ENCODE peak calls at places on chromosomes 2 and 18, in four cellular contexts. S, Z, E and M are unnamed samples.
A peak's percentile ranks its signal among the peaks of the same experiment; 100 is the strongest.

GRCh38 chr2:105744909-105745853 is at the start of gene NCK2:
- DNase-seq in E (no peak), S (peak; percentile 40), Z (peak; percentile 62), M (peak; percentile 45)

GRCh38 chr18:45007531-45007930 is 326.8 kb downstream of the SETBP1 start:
- DNase-seq in Z (no peak), S (peak; percentile 15), E (no peak), M (no peak)

GRCh38 chr2:110126926-110127325 is 11.3 kb upstream of the MALL start:
- DNase-seq in Z (no peak), S (no peak), E (no peak), M (no peak)

GRCh38 chr2:158598856-158599517 is 142.2 kb downstream of the PKP4 start:
- DNase-seq in S (peak; percentile 13), E (no peak), Z (no peak), M (no peak)

GRCh38 chr2:109475531-109476210 is 138.1 kb downstream of the SEPTIN10 start:
- DNase-seq in Z (no peak), E (no peak), S (peak; percentile 66), M (no peak)

GRCh38 chr2:70855679-70856078 is 20.1 kb upstream of the CD207 start:
- DNase-seq in S (no peak), Z (no peak), E (no peak), M (no peak)

GRCh38 chr2:25443766-25444165 is 102.0 kb upstream of the DNMT3A start:
- DNase-seq in S (no peak), E (no peak), Z (no peak), M (no peak)

GRCh38 chr2:235614900-235615712 is 121.3 kb downstream of the AGAP1 start:
- DNase-seq in Z (no peak), E (peak; percentile 61), S (peak; percentile 48), M (no peak)

GRCh38 chr2:88201811-88202169 is 31.6 kb downstream of the THNSL2 start:
- DNase-seq in S (no peak), Z (no peak), E (no peak), M (no peak)

GRCh38 chr2:160246356-160246755 is 46.3 kb upstream of the ITGB6 start:
- DNase-seq in E (peak; percentile 16), S (peak; percentile 48), Z (no peak), M (no peak)

GRCh38 chr18:31268985-31269406 is 49.0 kb upstream of the DSG1 start:
- DNase-seq in E (no peak), Z (no peak), S (no peak), M (no peak)

GRCh38 chr18:59918320-59918755 is 18.5 kb downstream of the PMAIP1 start:
- DNase-seq in Z (peak; percentile 17), E (no peak), S (peak; percentile 79), M (no peak)

GRCh38 chr2:157628532-157629415 is at the start of gene ACVR1C:
- DNase-seq in S (peak; percentile 54), E (no peak), Z (peak; percentile 79), M (peak; percentile 79)

GRCh38 chr2:94986392-94986963 is 39.0 kb upstream of the MAL start:
- DNase-seq in Z (peak; percentile 72), E (peak; percentile 38), S (peak; percentile 64), M (peak; percentile 47)

GRCh38 chr2:86661333-86661732 is 37.7 kb upstream of the RNF103 start:
- DNase-seq in S (peak; percentile 6), E (no peak), Z (no peak), M (no peak)

GRCh38 chr2:65796259-65796658 is 363.9 kb upstream of the SPRED2 start:
- DNase-seq in Z (no peak), E (no peak), S (no peak), M (no peak)

GRCh38 chr2:42337846-42338566 is 23.0 kb downstream of the COX7A2L start:
- DNase-seq in Z (no peak), E (no peak), S (no peak), M (no peak)

GRCh38 chr2:42340938-42341636 is 19.9 kb downstream of the COX7A2L start:
- DNase-seq in Z (no peak), S (no peak), E (no peak), M (no peak)

GRCh38 chr2:42338567-42339190 is 22.3 kb downstream of the COX7A2L start:
- DNase-seq in Z (no peak), E (no peak), S (no peak), M (no peak)

GRCh38 chr2:42340045-42340937 is 20.7 kb downstream of the COX7A2L start:
- DNase-seq in E (no peak), Z (peak; percentile 19), S (no peak), M (no peak)

DNA sequence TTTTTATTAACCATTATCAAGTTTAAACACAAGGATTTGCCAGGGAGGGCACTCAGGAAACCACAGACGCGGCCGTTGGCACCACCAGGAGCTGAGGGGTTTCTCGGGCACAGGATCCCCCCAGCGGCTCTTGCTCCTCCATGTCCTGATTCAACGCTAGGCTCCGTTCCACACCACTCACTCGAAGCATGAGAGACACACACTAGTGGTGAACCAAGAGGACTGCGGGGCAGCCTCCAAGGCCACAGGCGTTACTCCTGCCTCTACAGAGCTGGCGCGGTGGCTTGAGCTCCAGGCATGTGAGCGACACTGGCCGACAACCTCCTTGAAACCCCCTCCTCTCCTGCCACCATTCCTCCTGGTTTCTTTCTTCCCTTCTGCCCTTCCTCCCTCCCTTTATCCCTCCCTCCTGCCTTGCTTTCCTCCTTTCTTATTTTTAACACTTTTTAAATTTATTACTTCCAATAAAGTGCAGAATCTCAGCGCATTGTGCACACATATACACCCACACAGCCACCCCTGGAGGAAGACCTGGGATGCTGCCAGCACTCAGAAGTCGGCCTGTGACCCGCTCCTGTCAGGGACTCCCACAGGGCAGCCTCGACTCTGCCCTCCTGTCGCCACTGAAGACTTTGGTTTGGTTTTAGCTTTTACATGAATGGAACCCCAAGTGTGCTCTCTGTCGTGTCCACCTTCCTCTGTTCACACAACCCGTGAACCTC is 21.7 kb downstream of the COX7A2L start:
- DNase-seq in S (no peak), Z (no peak), E (no peak), M (no peak)
- TF ChIP-seq CTCF in S (peak; percentile 17), Z (no peak), E (no peak), M (no peak)

DNA sequence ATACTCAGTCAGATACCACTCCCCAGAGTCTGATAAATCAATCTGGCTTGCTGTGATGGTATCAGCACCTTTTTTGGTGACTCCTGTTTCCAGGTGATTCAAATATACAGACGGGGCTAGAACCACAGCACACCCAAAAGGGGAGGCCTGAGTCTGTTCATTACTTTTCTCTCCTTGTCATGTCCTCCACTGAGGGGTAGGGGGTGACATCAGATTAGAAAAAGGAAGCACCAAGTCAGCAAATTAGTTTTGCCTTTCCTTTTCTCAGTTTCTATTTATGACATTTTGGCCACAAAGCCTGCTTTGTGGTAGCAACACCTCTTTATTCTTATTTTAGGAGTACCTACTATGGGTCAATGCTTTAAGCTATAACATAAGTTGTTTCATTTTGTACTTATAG is 127.4 kb downstream of the CCDC102B start:
- DNase-seq in S (peak; percentile 1), Z (no peak), E (no peak), M (no peak)
- TF ChIP-seq CTCF in S (peak; percentile 35), Z (peak; percentile 43), E (peak; percentile 10), M (peak; percentile 53)

GRCh38 chr18:58609536-58609993 is 19.3 kb downstream of the ALPK2 start:
- DNase-seq in S (no peak), Z (no peak), E (no peak), M (no peak)
- TF ChIP-seq CTCF in S (no peak), Z (no peak), E (no peak), M (no peak)

GRCh38 chr18:48668466-48669179 is 129.8 kb downstream of the CTIF start:
- DNase-seq in E (no peak), Z (no peak), S (no peak), M (no peak)
- TF ChIP-seq CTCF in E (peak; percentile 16), Z (no peak), S (peak; percentile 28), M (peak; percentile 30)

GRCh38 chr2:54254180-54254579 is 1.8 kb downstream of the TSPYL6 start:
- DNase-seq in Z (no peak), E (no peak), S (no peak), M (no peak)
- TF ChIP-seq CTCF in Z (no peak), E (no peak), S (peak; percentile 10), M (no peak)

GRCh38 chr18:48713302-48713701 is 174.5 kb downstream of the CTIF start:
- DNase-seq in Z (no peak), E (no peak), S (no peak), M (no peak)
- TF ChIP-seq CTCF in Z (no peak), E (no peak), S (no peak), M (no peak)